ENCODE peak calls at places on chromosomes 5 and 9, in five cellular contexts. One of them, this sample, is unnamed.

GRCh38 chr9:119443179-119443578 is 73.9 kb upstream of the BRINP1 start:
- DNase-seq in Karpas-422: no peak
- DNase-seq in mammary epithelial cell: no peak
- DNase-seq in GM23248: no peak
- DNase-seq in endothelial cell of umbilical vein: no peak
- DNase-seq in this sample: no peak

GRCh38 chr9:4117835-4118610 is 181.8 kb downstream of the GLIS3 start:
- DNase-seq in Karpas-422: peak
- DNase-seq in mammary epithelial cell: no peak
- DNase-seq in GM23248: no peak
- DNase-seq in endothelial cell of umbilical vein: no peak
- DNase-seq in this sample: peak

GRCh38 chr5:82674718-82675117 is 396.6 kb upstream of the RPS23 start:
- DNase-seq in Karpas-422: no peak
- DNase-seq in mammary epithelial cell: no peak
- DNase-seq in GM23248: no peak
- DNase-seq in endothelial cell of umbilical vein: no peak
- DNase-seq in this sample: no peak

GRCh38 chr5:55037046-55037771 is 13.2 kb downstream of the GZMK start:
- DNase-seq in Karpas-422: no peak
- DNase-seq in mammary epithelial cell: no peak
- DNase-seq in GM23248: peak
- DNase-seq in endothelial cell of umbilical vein: peak
- DNase-seq in this sample: peak

GRCh38 chr9:127918201-127919107 is 1.6 kb upstream of the ST6GALNAC4 start:
- DNase-seq in Karpas-422: no peak
- DNase-seq in mammary epithelial cell: no peak
- DNase-seq in GM23248: peak
- DNase-seq in endothelial cell of umbilical vein: peak
- DNase-seq in this sample: no peak

GRCh38 chr9:33393581-33393980 is 8.8 kb downstream of the AQP7 start:
- DNase-seq in Karpas-422: no peak
- DNase-seq in mammary epithelial cell: no peak
- DNase-seq in GM23248: no peak
- DNase-seq in endothelial cell of umbilical vein: no peak
- DNase-seq in this sample: no peak

GRCh38 chr5:138149530-138149929 is 10.3 kb upstream of the NME5 start:
- DNase-seq in Karpas-422: no peak
- DNase-seq in mammary epithelial cell: no peak
- DNase-seq in GM23248: peak
- DNase-seq in endothelial cell of umbilical vein: no peak
- DNase-seq in this sample: no peak

GRCh38 chr5:59174248-59174844 is 591.5 kb downstream of the RAB3C start:
- DNase-seq in Karpas-422: peak
- DNase-seq in mammary epithelial cell: peak
- DNase-seq in GM23248: peak
- DNase-seq in endothelial cell of umbilical vein: peak
- DNase-seq in this sample: no peak

GRCh38 chr5:76084496-76085285 is 1.5 kb downstream of the SV2C start:
- DNase-seq in Karpas-422: no peak
- DNase-seq in mammary epithelial cell: no peak
- DNase-seq in GM23248: peak
- DNase-seq in endothelial cell of umbilical vein: no peak
- DNase-seq in this sample: no peak

GRCh38 chr9:123513554-123513953 is 157.6 kb downstream of the CRB2 start:
- DNase-seq in Karpas-422: no peak
- DNase-seq in mammary epithelial cell: no peak
- DNase-seq in GM23248: no peak
- DNase-seq in endothelial cell of umbilical vein: no peak
- DNase-seq in this sample: no peak

GRCh38 chr9:18347381-18348084 is 126.4 kb upstream of the ADAMTSL1 start:
- DNase-seq in Karpas-422: no peak
- DNase-seq in mammary epithelial cell: no peak
- DNase-seq in GM23248: peak
- DNase-seq in endothelial cell of umbilical vein: peak
- DNase-seq in this sample: no peak

GRCh38 chr5:97383996-97384395 is 200.9 kb upstream of the RIOK2 start:
- DNase-seq in Karpas-422: no peak
- DNase-seq in mammary epithelial cell: peak
- DNase-seq in GM23248: peak
- DNase-seq in endothelial cell of umbilical vein: no peak
- DNase-seq in this sample: no peak

GRCh38 chr5:159878988-159879471 is 37.3 kb upstream of the ADRA1B start:
- DNase-seq in Karpas-422: no peak
- DNase-seq in mammary epithelial cell: peak
- DNase-seq in GM23248: peak
- DNase-seq in endothelial cell of umbilical vein: no peak
- DNase-seq in this sample: peak

DNA sequence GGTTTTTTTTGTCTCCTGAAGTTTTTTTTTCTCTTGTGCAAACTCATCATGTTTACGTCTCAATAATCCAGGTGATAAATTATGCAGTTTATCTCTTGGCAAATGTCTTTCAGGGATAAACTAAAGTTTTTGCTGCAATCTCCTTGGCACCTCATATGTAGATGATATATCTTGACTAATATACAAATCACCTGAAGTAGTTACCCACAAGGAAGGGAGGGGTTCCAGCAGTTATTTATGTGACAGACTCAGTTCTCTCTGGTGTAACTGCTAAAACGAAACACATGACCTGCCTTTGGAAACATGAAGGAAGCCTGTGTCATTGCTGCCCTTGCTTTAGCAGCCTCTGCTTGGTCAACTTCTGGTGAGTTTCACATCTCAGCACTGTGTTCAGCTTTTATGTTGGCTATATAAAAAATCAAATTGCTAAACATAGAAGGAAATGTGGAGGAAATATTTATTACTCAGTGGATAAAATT is 39.3 kb upstream of the KIAA1958 start:
- DNase-seq in Karpas-422: peak
- DNase-seq in mammary epithelial cell: peak
- DNase-seq in GM23248: peak
- DNase-seq in endothelial cell of umbilical vein: no peak
- DNase-seq in this sample: no peak
- H3K9ac ChIP-seq in Karpas-422: peak
- H3K9ac ChIP-seq in mammary epithelial cell: no peak
- H3K9ac ChIP-seq in GM23248: peak
- H3K9ac ChIP-seq in endothelial cell of umbilical vein: no peak
- H3K9ac ChIP-seq in this sample: no peak

GRCh38 chr5:80364892-80365291 is 43.0 kb upstream of the ZFYVE16 start:
- DNase-seq in Karpas-422: no peak
- DNase-seq in mammary epithelial cell: no peak
- DNase-seq in GM23248: no peak
- DNase-seq in endothelial cell of umbilical vein: no peak
- DNase-seq in this sample: no peak

GRCh38 chr5:80370394-80370793 is 37.5 kb upstream of the ZFYVE16 start:
- DNase-seq in Karpas-422: no peak
- DNase-seq in mammary epithelial cell: no peak
- DNase-seq in GM23248: no peak
- DNase-seq in endothelial cell of umbilical vein: peak
- DNase-seq in this sample: no peak

GRCh38 chr5:80372780-80373179 is 35.1 kb upstream of the ZFYVE16 start:
- DNase-seq in Karpas-422: no peak
- DNase-seq in mammary epithelial cell: no peak
- DNase-seq in GM23248: no peak
- DNase-seq in endothelial cell of umbilical vein: no peak
- DNase-seq in this sample: no peak

GRCh38 chr5:80369521-80369920 is 38.3 kb upstream of the ZFYVE16 start:
- DNase-seq in Karpas-422: no peak
- DNase-seq in mammary epithelial cell: no peak
- DNase-seq in GM23248: no peak
- DNase-seq in endothelial cell of umbilical vein: no peak
- DNase-seq in this sample: no peak

DNA sequence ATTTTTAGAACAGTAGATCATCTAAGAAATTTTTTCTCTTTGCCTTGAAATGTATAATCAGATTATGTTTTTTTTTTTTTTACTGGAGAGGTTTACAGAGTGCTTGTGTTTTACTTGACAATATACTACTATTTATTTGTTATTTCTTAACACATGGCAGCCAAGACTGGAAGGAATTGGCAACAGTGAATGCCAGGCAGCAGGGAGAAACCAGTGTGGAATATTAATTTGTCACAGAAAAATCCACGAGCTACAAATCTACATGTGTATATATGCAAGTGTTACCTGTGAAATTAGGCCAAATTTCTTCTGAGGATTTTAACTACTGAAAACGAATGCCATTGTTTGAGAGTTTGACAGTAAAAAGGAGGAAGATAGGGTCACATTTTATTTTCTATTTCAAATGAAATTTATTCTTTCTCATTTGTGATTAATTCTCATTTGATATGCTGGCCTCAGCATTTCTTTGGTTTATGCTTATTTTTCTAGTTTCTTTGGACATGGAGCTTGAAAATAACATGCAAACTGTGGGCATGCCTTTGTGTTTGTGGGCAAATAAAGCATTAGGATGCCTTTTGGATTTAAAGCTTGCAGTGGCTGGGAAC is 39.1 kb upstream of the ZFYVE16 start:
- DNase-seq in Karpas-422: no peak
- DNase-seq in mammary epithelial cell: no peak
- DNase-seq in GM23248: no peak
- DNase-seq in endothelial cell of umbilical vein: no peak
- DNase-seq in this sample: no peak
- H3K9ac ChIP-seq in Karpas-422: no peak
- H3K9ac ChIP-seq in mammary epithelial cell: no peak
- H3K9ac ChIP-seq in GM23248: no peak
- H3K9ac ChIP-seq in endothelial cell of umbilical vein: no peak
- H3K9ac ChIP-seq in this sample: no peak

DNA sequence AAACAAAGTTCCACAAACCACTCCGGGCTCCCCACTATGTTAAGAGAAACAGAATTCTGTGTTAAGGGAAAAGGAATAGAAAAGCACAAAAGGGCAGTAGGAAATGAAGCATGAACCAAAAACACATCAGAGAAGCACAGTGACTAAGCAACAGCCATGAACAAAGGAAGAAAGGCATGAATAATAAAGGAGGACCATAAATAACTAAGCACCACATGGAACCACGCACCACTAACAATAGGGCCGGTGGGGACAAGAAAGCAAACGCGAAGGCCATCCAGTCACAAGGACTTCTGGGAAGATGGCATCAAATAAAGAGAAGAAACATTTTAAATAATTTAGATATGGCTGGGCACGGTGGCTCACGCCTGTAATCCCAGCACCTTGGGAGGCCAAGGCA is 18.0 kb downstream of the PRUNE2 start:
- DNase-seq in Karpas-422: no peak
- DNase-seq in mammary epithelial cell: no peak
- DNase-seq in GM23248: no peak
- DNase-seq in endothelial cell of umbilical vein: no peak
- DNase-seq in this sample: no peak
- H3K9ac ChIP-seq in Karpas-422: no peak
- H3K9ac ChIP-seq in mammary epithelial cell: no peak
- H3K9ac ChIP-seq in GM23248: no peak
- H3K9ac ChIP-seq in endothelial cell of umbilical vein: no peak
- H3K9ac ChIP-seq in this sample: no peak

DNA sequence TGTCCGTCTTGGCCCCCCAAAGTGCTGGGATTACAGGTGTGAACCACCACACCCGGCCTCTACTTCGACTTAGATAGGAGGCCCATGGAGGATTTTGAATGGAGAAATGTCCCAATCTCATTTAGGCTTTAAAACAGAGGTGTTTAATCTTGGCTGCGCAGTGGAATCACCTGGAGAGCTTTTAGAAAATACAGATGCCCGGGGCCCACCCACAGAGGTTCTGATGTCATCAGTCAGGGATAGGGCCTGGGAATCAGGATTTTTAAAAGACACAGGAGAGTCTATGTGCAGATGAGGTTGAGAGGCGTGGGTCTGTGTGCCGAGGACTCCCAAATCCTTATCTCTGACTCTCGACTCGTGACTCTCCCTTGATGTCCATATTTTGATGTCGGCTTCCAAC is 124.0 kb upstream of the BOD1 start:
- DNase-seq in Karpas-422: no peak
- DNase-seq in mammary epithelial cell: no peak
- DNase-seq in GM23248: no peak
- DNase-seq in endothelial cell of umbilical vein: no peak
- DNase-seq in this sample: no peak
- H3K9ac ChIP-seq in Karpas-422: no peak
- H3K9ac ChIP-seq in mammary epithelial cell: no peak
- H3K9ac ChIP-seq in GM23248: no peak
- H3K9ac ChIP-seq in endothelial cell of umbilical vein: no peak
- H3K9ac ChIP-seq in this sample: no peak

GRCh38 chr5:143432658-143433239 is 29.3 kb upstream of the NR3C1 start:
- DNase-seq in Karpas-422: peak
- DNase-seq in mammary epithelial cell: no peak
- DNase-seq in GM23248: no peak
- DNase-seq in endothelial cell of umbilical vein: no peak
- DNase-seq in this sample: no peak

GRCh38 chr5:143436871-143437270 is 33.4 kb upstream of the NR3C1 start:
- DNase-seq in Karpas-422: peak
- DNase-seq in mammary epithelial cell: peak
- DNase-seq in GM23248: peak
- DNase-seq in endothelial cell of umbilical vein: no peak
- DNase-seq in this sample: no peak

GRCh38 chr5:143434261-143435206 is 31.0 kb upstream of the NR3C1 start:
- DNase-seq in Karpas-422: peak
- DNase-seq in mammary epithelial cell: no peak
- DNase-seq in GM23248: no peak
- DNase-seq in endothelial cell of umbilical vein: no peak
- DNase-seq in this sample: peak

GRCh38 chr5:143433680-143434079 is 30.2 kb upstream of the NR3C1 start:
- DNase-seq in Karpas-422: peak
- DNase-seq in mammary epithelial cell: no peak
- DNase-seq in GM23248: no peak
- DNase-seq in endothelial cell of umbilical vein: no peak
- DNase-seq in this sample: peak

GRCh38 chr5:143435207-143435657 is 31.7 kb upstream of the NR3C1 start:
- DNase-seq in Karpas-422: peak
- DNase-seq in mammary epithelial cell: no peak
- DNase-seq in GM23248: no peak
- DNase-seq in endothelial cell of umbilical vein: peak
- DNase-seq in this sample: peak
- H3K9ac ChIP-seq in Karpas-422: peak
- H3K9ac ChIP-seq in mammary epithelial cell: no peak
- H3K9ac ChIP-seq in GM23248: no peak
- H3K9ac ChIP-seq in endothelial cell of umbilical vein: no peak
- H3K9ac ChIP-seq in this sample: peak

GRCh38 chr5:151569132-151570046 is 21.7 kb downstream of the FAT2 start:
- DNase-seq in Karpas-422: no peak
- DNase-seq in mammary epithelial cell: peak
- DNase-seq in GM23248: no peak
- DNase-seq in endothelial cell of umbilical vein: no peak
- DNase-seq in this sample: no peak
- H3K9ac ChIP-seq in Karpas-422: no peak
- H3K9ac ChIP-seq in mammary epithelial cell: peak
- H3K9ac ChIP-seq in GM23248: no peak
- H3K9ac ChIP-seq in endothelial cell of umbilical vein: no peak
- H3K9ac ChIP-seq in this sample: no peak

GRCh38 chr5:63401434-63402046 is 560.7 kb downstream of the HTR1A start:
- DNase-seq in Karpas-422: peak
- DNase-seq in mammary epithelial cell: peak
- DNase-seq in GM23248: peak
- DNase-seq in endothelial cell of umbilical vein: peak
- DNase-seq in this sample: peak
- H3K9ac ChIP-seq in Karpas-422: no peak
- H3K9ac ChIP-seq in mammary epithelial cell: no peak
- H3K9ac ChIP-seq in GM23248: no peak
- H3K9ac ChIP-seq in endothelial cell of umbilical vein: no peak
- H3K9ac ChIP-seq in this sample: no peak

GRCh38 chr5:127235136-127235535 is 55.5 kb upstream of the MEGF10 start:
- DNase-seq in Karpas-422: no peak
- DNase-seq in mammary epithelial cell: no peak
- DNase-seq in GM23248: no peak
- DNase-seq in endothelial cell of umbilical vein: no peak
- DNase-seq in this sample: no peak
- H3K9ac ChIP-seq in Karpas-422: no peak
- H3K9ac ChIP-seq in mammary epithelial cell: no peak
- H3K9ac ChIP-seq in GM23248: no peak
- H3K9ac ChIP-seq in endothelial cell of umbilical vein: no peak
- H3K9ac ChIP-seq in this sample: no peak

This sample was measured in DND-41.